ENCODE peak calls at places on chromosomes 16 and 17, in seven cellular contexts. One of them, this sample, is unnamed.

GRCh38 chr17:72931163-72931562 is 161.3 kb downstream of the SLC39A11 start:
- DNase-seq in progenitor cell of endocrine pancreas: no peak
- DNase-seq in activated naive CD4-positive, alpha-beta T cell: no peak
- DNase-seq in nucleus accumbens: peak
- DNase-seq in DMS153: no peak
- DNase-seq in uterus: no peak
- DNase-seq in stimulated activated naive CD4-positive, alpha-beta T cell: no peak
- DNase-seq in this sample: no peak

GRCh38 chr16:5072334-5073278 is 963 bp downstream of the ALG1 start:
- DNase-seq in progenitor cell of endocrine pancreas: no peak
- DNase-seq in activated naive CD4-positive, alpha-beta T cell: no peak
- DNase-seq in nucleus accumbens: no peak
- DNase-seq in DMS153: no peak
- DNase-seq in uterus: no peak
- DNase-seq in stimulated activated naive CD4-positive, alpha-beta T cell: no peak
- DNase-seq in this sample: no peak

GRCh38 chr17:34917381-34917780 is 43.9 kb downstream of the CCT6B start:
- DNase-seq in progenitor cell of endocrine pancreas: no peak
- DNase-seq in activated naive CD4-positive, alpha-beta T cell: no peak
- DNase-seq in nucleus accumbens: no peak
- DNase-seq in DMS153: no peak
- DNase-seq in uterus: no peak
- DNase-seq in stimulated activated naive CD4-positive, alpha-beta T cell: no peak
- DNase-seq in this sample: no peak

GRCh38 chr17:3838206-3838605 is 7.8 kb downstream of the NCBP3 start:
- DNase-seq in progenitor cell of endocrine pancreas: no peak
- DNase-seq in activated naive CD4-positive, alpha-beta T cell: no peak
- DNase-seq in nucleus accumbens: no peak
- DNase-seq in DMS153: no peak
- DNase-seq in uterus: no peak
- DNase-seq in stimulated activated naive CD4-positive, alpha-beta T cell: no peak
- DNase-seq in this sample: no peak

GRCh38 chr17:17137731-17138585 is 68.2 kb downstream of the PLD6 start:
- DNase-seq in progenitor cell of endocrine pancreas: no peak
- DNase-seq in activated naive CD4-positive, alpha-beta T cell: no peak
- DNase-seq in nucleus accumbens: peak
- DNase-seq in DMS153: no peak
- DNase-seq in uterus: no peak
- DNase-seq in stimulated activated naive CD4-positive, alpha-beta T cell: no peak
- DNase-seq in this sample: no peak

GRCh38 chr16:74923766-74924460 is 61.0 kb downstream of the WDR59 start:
- DNase-seq in progenitor cell of endocrine pancreas: no peak
- DNase-seq in activated naive CD4-positive, alpha-beta T cell: no peak
- DNase-seq in nucleus accumbens: no peak
- DNase-seq in DMS153: no peak
- DNase-seq in uterus: no peak
- DNase-seq in stimulated activated naive CD4-positive, alpha-beta T cell: no peak
- DNase-seq in this sample: no peak

GRCh38 chr17:75922963-75923874 is 17.6 kb downstream of the FBF1 start:
- DNase-seq in progenitor cell of endocrine pancreas: no peak
- DNase-seq in activated naive CD4-positive, alpha-beta T cell: no peak
- DNase-seq in nucleus accumbens: no peak
- DNase-seq in DMS153: no peak
- DNase-seq in uterus: no peak
- DNase-seq in stimulated activated naive CD4-positive, alpha-beta T cell: no peak
- DNase-seq in this sample: no peak

GRCh38 chr16:82888616-82889015 is 261.8 kb downstream of the CDH13 start:
- DNase-seq in progenitor cell of endocrine pancreas: no peak
- DNase-seq in activated naive CD4-positive, alpha-beta T cell: no peak
- DNase-seq in nucleus accumbens: no peak
- DNase-seq in DMS153: no peak
- DNase-seq in uterus: no peak
- DNase-seq in stimulated activated naive CD4-positive, alpha-beta T cell: no peak
- DNase-seq in this sample: no peak